ENCODE peak calls at places on chromosomes 3 and 15, in four cellular contexts. One of them, this sample, is unnamed.

GRCh38 chr3:149288655-149289054 is 44.8 kb downstream of the TM4SF18 start:
- DNase-seq in ovary: no peak
- DNase-seq in colonic mucosa: no peak
- DNase-seq in stimulated activated CD4-positive, alpha-beta T cell treated with anti-CD3 and anti-CD28 coated beads, Interleukin-12 subunit alpha, Interleukin-12 subunit beta, amount 100 ng/mL, for 4 hours: no peak
- DNase-seq in this sample: no peak

GRCh38 chr15:76401285-76401684 is 64.7 kb downstream of the ISL2 start:
- DNase-seq in ovary: no peak
- DNase-seq in colonic mucosa: no peak
- DNase-seq in stimulated activated CD4-positive, alpha-beta T cell treated with anti-CD3 and anti-CD28 coated beads, Interleukin-12 subunit alpha, Interleukin-12 subunit beta, amount 100 ng/mL, for 4 hours: no peak
- DNase-seq in this sample: no peak

GRCh38 chr15:90004252-90004651 is 3.1 kb downstream of the ZNF710 start:
- DNase-seq in ovary: peak
- DNase-seq in colonic mucosa: no peak
- DNase-seq in stimulated activated CD4-positive, alpha-beta T cell treated with anti-CD3 and anti-CD28 coated beads, Interleukin-12 subunit alpha, Interleukin-12 subunit beta, amount 100 ng/mL, for 4 hours: no peak
- DNase-seq in this sample: no peak

GRCh38 chr15:88012233-88012632 is 244.3 kb downstream of the NTRK3 start:
- DNase-seq in ovary: no peak
- DNase-seq in colonic mucosa: no peak
- DNase-seq in stimulated activated CD4-positive, alpha-beta T cell treated with anti-CD3 and anti-CD28 coated beads, Interleukin-12 subunit alpha, Interleukin-12 subunit beta, amount 100 ng/mL, for 4 hours: no peak
- DNase-seq in this sample: no peak

GRCh38 chr15:92164327-92165000 is 229.2 kb upstream of the ST8SIA2 start:
- DNase-seq in ovary: no peak
- DNase-seq in colonic mucosa: peak
- DNase-seq in stimulated activated CD4-positive, alpha-beta T cell treated with anti-CD3 and anti-CD28 coated beads, Interleukin-12 subunit alpha, Interleukin-12 subunit beta, amount 100 ng/mL, for 4 hours: no peak
- DNase-seq in this sample: no peak

GRCh38 chr15:70200511-70200991 is 102.8 kb upstream of the TLE3 start:
- DNase-seq in ovary: no peak
- DNase-seq in colonic mucosa: no peak
- DNase-seq in stimulated activated CD4-positive, alpha-beta T cell treated with anti-CD3 and anti-CD28 coated beads, Interleukin-12 subunit alpha, Interleukin-12 subunit beta, amount 100 ng/mL, for 4 hours: no peak
- DNase-seq in this sample: no peak

GRCh38 chr3:146139586-146140110 is 21.3 kb downstream of the PLOD2 start:
- DNase-seq in ovary: no peak
- DNase-seq in colonic mucosa: no peak
- DNase-seq in stimulated activated CD4-positive, alpha-beta T cell treated with anti-CD3 and anti-CD28 coated beads, Interleukin-12 subunit alpha, Interleukin-12 subunit beta, amount 100 ng/mL, for 4 hours: no peak
- DNase-seq in this sample: no peak

GRCh38 chr3:100159564-100160153 is 45.4 kb upstream of the FILIP1L start:
- DNase-seq in ovary: no peak
- DNase-seq in colonic mucosa: no peak
- DNase-seq in stimulated activated CD4-positive, alpha-beta T cell treated with anti-CD3 and anti-CD28 coated beads, Interleukin-12 subunit alpha, Interleukin-12 subunit beta, amount 100 ng/mL, for 4 hours: no peak
- DNase-seq in this sample: no peak

GRCh38 chr3:14476583-14477265 is 63.4 kb downstream of the GRIP2 start:
- DNase-seq in ovary: no peak
- DNase-seq in colonic mucosa: no peak
- DNase-seq in stimulated activated CD4-positive, alpha-beta T cell treated with anti-CD3 and anti-CD28 coated beads, Interleukin-12 subunit alpha, Interleukin-12 subunit beta, amount 100 ng/mL, for 4 hours: no peak
- DNase-seq in this sample: no peak

GRCh38 chr3:185313693-185314246 is 49.2 kb upstream of the MAP3K13 start:
- DNase-seq in ovary: no peak
- DNase-seq in colonic mucosa: no peak
- DNase-seq in stimulated activated CD4-positive, alpha-beta T cell treated with anti-CD3 and anti-CD28 coated beads, Interleukin-12 subunit alpha, Interleukin-12 subunit beta, amount 100 ng/mL, for 4 hours: no peak
- DNase-seq in this sample: no peak

GRCh38 chr15:44298878-44299277 is 10.4 kb downstream of the GOLM2 start:
- DNase-seq in ovary: no peak
- DNase-seq in colonic mucosa: no peak
- DNase-seq in stimulated activated CD4-positive, alpha-beta T cell treated with anti-CD3 and anti-CD28 coated beads, Interleukin-12 subunit alpha, Interleukin-12 subunit beta, amount 100 ng/mL, for 4 hours: no peak
- DNase-seq in this sample: no peak

GRCh38 chr3:24680214-24680967 is 185.7 kb upstream of the THRB start:
- DNase-seq in ovary: peak
- DNase-seq in colonic mucosa: peak
- DNase-seq in stimulated activated CD4-positive, alpha-beta T cell treated with anti-CD3 and anti-CD28 coated beads, Interleukin-12 subunit alpha, Interleukin-12 subunit beta, amount 100 ng/mL, for 4 hours: peak
- DNase-seq in this sample: no peak

GRCh38 chr15:50247819-50248650 is 17.5 kb downstream of the HDC start:
- DNase-seq in ovary: no peak
- DNase-seq in colonic mucosa: no peak
- DNase-seq in stimulated activated CD4-positive, alpha-beta T cell treated with anti-CD3 and anti-CD28 coated beads, Interleukin-12 subunit alpha, Interleukin-12 subunit beta, amount 100 ng/mL, for 4 hours: peak
- DNase-seq in this sample: no peak

GRCh38 chr15:49423906-49424520 is 971 bp downstream of the FGF7 start:
- DNase-seq in ovary: no peak
- DNase-seq in colonic mucosa: no peak
- DNase-seq in stimulated activated CD4-positive, alpha-beta T cell treated with anti-CD3 and anti-CD28 coated beads, Interleukin-12 subunit alpha, Interleukin-12 subunit beta, amount 100 ng/mL, for 4 hours: no peak
- DNase-seq in this sample: no peak

GRCh38 chr15:45268135-45268534 is 16.1 kb downstream of the SLC28A2 start:
- DNase-seq in ovary: no peak
- DNase-seq in colonic mucosa: peak
- DNase-seq in stimulated activated CD4-positive, alpha-beta T cell treated with anti-CD3 and anti-CD28 coated beads, Interleukin-12 subunit alpha, Interleukin-12 subunit beta, amount 100 ng/mL, for 4 hours: no peak
- DNase-seq in this sample: no peak

GRCh38 chr15:40594429-40594836 is 384 bp downstream of the KNL1 start:
- DNase-seq in ovary: no peak
- DNase-seq in colonic mucosa: peak
- DNase-seq in stimulated activated CD4-positive, alpha-beta T cell treated with anti-CD3 and anti-CD28 coated beads, Interleukin-12 subunit alpha, Interleukin-12 subunit beta, amount 100 ng/mL, for 4 hours: no peak
- DNase-seq in this sample: peak

GRCh38 chr3:189270248-189270832 is 98.6 kb downstream of the TPRG1 start:
- DNase-seq in ovary: no peak
- DNase-seq in colonic mucosa: peak
- DNase-seq in stimulated activated CD4-positive, alpha-beta T cell treated with anti-CD3 and anti-CD28 coated beads, Interleukin-12 subunit alpha, Interleukin-12 subunit beta, amount 100 ng/mL, for 4 hours: peak
- DNase-seq in this sample: peak

GRCh38 chr3:11185564-11186317 is 31.4 kb downstream of the HRH1 start:
- DNase-seq in ovary: peak
- DNase-seq in colonic mucosa: peak
- DNase-seq in stimulated activated CD4-positive, alpha-beta T cell treated with anti-CD3 and anti-CD28 coated beads, Interleukin-12 subunit alpha, Interleukin-12 subunit beta, amount 100 ng/mL, for 4 hours: no peak
- DNase-seq in this sample: peak

GRCh38 chr3:111926266-111926676 is 52.6 kb upstream of the ABHD10 start:
- DNase-seq in ovary: no peak
- DNase-seq in colonic mucosa: no peak
- DNase-seq in stimulated activated CD4-positive, alpha-beta T cell treated with anti-CD3 and anti-CD28 coated beads, Interleukin-12 subunit alpha, Interleukin-12 subunit beta, amount 100 ng/mL, for 4 hours: no peak
- DNase-seq in this sample: no peak

GRCh38 chr15:51864408-51865056 is 35.1 kb downstream of the TMOD3 start:
- DNase-seq in ovary: no peak
- DNase-seq in colonic mucosa: no peak
- DNase-seq in stimulated activated CD4-positive, alpha-beta T cell treated with anti-CD3 and anti-CD28 coated beads, Interleukin-12 subunit alpha, Interleukin-12 subunit beta, amount 100 ng/mL, for 4 hours: no peak
- DNase-seq in this sample: no peak

GRCh38 chr15:85531083-85531482 is 150.7 kb downstream of the AKAP13 start:
- DNase-seq in ovary: no peak
- DNase-seq in colonic mucosa: no peak
- DNase-seq in stimulated activated CD4-positive, alpha-beta T cell treated with anti-CD3 and anti-CD28 coated beads, Interleukin-12 subunit alpha, Interleukin-12 subunit beta, amount 100 ng/mL, for 4 hours: no peak
- DNase-seq in this sample: no peak

GRCh38 chr3:112640864-112641751 is at the start of gene CCDC80:
- DNase-seq in ovary: peak
- DNase-seq in colonic mucosa: no peak
- DNase-seq in stimulated activated CD4-positive, alpha-beta T cell treated with anti-CD3 and anti-CD28 coated beads, Interleukin-12 subunit alpha, Interleukin-12 subunit beta, amount 100 ng/mL, for 4 hours: no peak
- DNase-seq in this sample: no peak

GRCh38 chr15:53230473-53230872 is 440.3 kb upstream of the ONECUT1 start:
- DNase-seq in ovary: no peak
- DNase-seq in colonic mucosa: no peak
- DNase-seq in stimulated activated CD4-positive, alpha-beta T cell treated with anti-CD3 and anti-CD28 coated beads, Interleukin-12 subunit alpha, Interleukin-12 subunit beta, amount 100 ng/mL, for 4 hours: no peak
- DNase-seq in this sample: no peak

GRCh38 chr3:170511371-170511770 is 74.5 kb downstream of the SLC7A14 start:
- DNase-seq in ovary: no peak
- DNase-seq in colonic mucosa: no peak
- DNase-seq in stimulated activated CD4-positive, alpha-beta T cell treated with anti-CD3 and anti-CD28 coated beads, Interleukin-12 subunit alpha, Interleukin-12 subunit beta, amount 100 ng/mL, for 4 hours: no peak
- DNase-seq in this sample: no peak

GRCh38 chr3:195033531-195034091 is 237.3 kb downstream of the XXYLT1 start:
- DNase-seq in ovary: no peak
- DNase-seq in colonic mucosa: peak
- DNase-seq in stimulated activated CD4-positive, alpha-beta T cell treated with anti-CD3 and anti-CD28 coated beads, Interleukin-12 subunit alpha, Interleukin-12 subunit beta, amount 100 ng/mL, for 4 hours: no peak
- DNase-seq in this sample: no peak

GRCh38 chr3:13884851-13885703 is 5.2 kb upstream of the WNT7A start:
- DNase-seq in ovary: no peak
- DNase-seq in colonic mucosa: peak
- DNase-seq in stimulated activated CD4-positive, alpha-beta T cell treated with anti-CD3 and anti-CD28 coated beads, Interleukin-12 subunit alpha, Interleukin-12 subunit beta, amount 100 ng/mL, for 4 hours: peak
- DNase-seq in this sample: no peak

GRCh38 chr15:101436526-101436925 is 53.0 kb downstream of the PCSK6 start:
- DNase-seq in ovary: no peak
- DNase-seq in colonic mucosa: no peak
- DNase-seq in stimulated activated CD4-positive, alpha-beta T cell treated with anti-CD3 and anti-CD28 coated beads, Interleukin-12 subunit alpha, Interleukin-12 subunit beta, amount 100 ng/mL, for 4 hours: no peak
- DNase-seq in this sample: no peak

GRCh38 chr3:151315136-151315535 is 1.5 kb downstream of the GPR87 start:
- DNase-seq in ovary: no peak
- DNase-seq in colonic mucosa: no peak
- DNase-seq in stimulated activated CD4-positive, alpha-beta T cell treated with anti-CD3 and anti-CD28 coated beads, Interleukin-12 subunit alpha, Interleukin-12 subunit beta, amount 100 ng/mL, for 4 hours: no peak
- DNase-seq in this sample: no peak

GRCh38 chr3:57661404-57661803 is 31.5 kb downstream of the DENND6A start:
- DNase-seq in ovary: no peak
- DNase-seq in colonic mucosa: no peak
- DNase-seq in stimulated activated CD4-positive, alpha-beta T cell treated with anti-CD3 and anti-CD28 coated beads, Interleukin-12 subunit alpha, Interleukin-12 subunit beta, amount 100 ng/mL, for 4 hours: no peak
- DNase-seq in this sample: no peak

GRCh38 chr3:114857281-114857680 is 289.8 kb downstream of the ZBTB20 start:
- DNase-seq in ovary: no peak
- DNase-seq in colonic mucosa: no peak
- DNase-seq in stimulated activated CD4-positive, alpha-beta T cell treated with anti-CD3 and anti-CD28 coated beads, Interleukin-12 subunit alpha, Interleukin-12 subunit beta, amount 100 ng/mL, for 4 hours: no peak
- DNase-seq in this sample: no peak

GRCh38 chr15:68743256-68743655 is 77.4 kb downstream of the ANP32A start:
- DNase-seq in ovary: no peak
- DNase-seq in colonic mucosa: no peak
- DNase-seq in stimulated activated CD4-positive, alpha-beta T cell treated with anti-CD3 and anti-CD28 coated beads, Interleukin-12 subunit alpha, Interleukin-12 subunit beta, amount 100 ng/mL, for 4 hours: no peak
- DNase-seq in this sample: no peak

GRCh38 chr3:43769097-43769470 is 78.3 kb downstream of the ABHD5 start:
- DNase-seq in ovary: no peak
- DNase-seq in colonic mucosa: no peak
- DNase-seq in stimulated activated CD4-positive, alpha-beta T cell treated with anti-CD3 and anti-CD28 coated beads, Interleukin-12 subunit alpha, Interleukin-12 subunit beta, amount 100 ng/mL, for 4 hours: no peak
- DNase-seq in this sample: no peak

GRCh38 chr3:24843955-24844354 is 349.3 kb upstream of the THRB start:
- DNase-seq in ovary: no peak
- DNase-seq in colonic mucosa: no peak
- DNase-seq in stimulated activated CD4-positive, alpha-beta T cell treated with anti-CD3 and anti-CD28 coated beads, Interleukin-12 subunit alpha, Interleukin-12 subunit beta, amount 100 ng/mL, for 4 hours: no peak
- DNase-seq in this sample: no peak

GRCh38 chr3:12120374-12121140 is 38.2 kb downstream of the TIMP4 start:
- DNase-seq in ovary: no peak
- DNase-seq in colonic mucosa: no peak
- DNase-seq in stimulated activated CD4-positive, alpha-beta T cell treated with anti-CD3 and anti-CD28 coated beads, Interleukin-12 subunit alpha, Interleukin-12 subunit beta, amount 100 ng/mL, for 4 hours: no peak
- DNase-seq in this sample: no peak

GRCh38 chr3:126051741-126052140 is 32.2 kb downstream of the SLC41A3 start:
- DNase-seq in ovary: no peak
- DNase-seq in colonic mucosa: no peak
- DNase-seq in stimulated activated CD4-positive, alpha-beta T cell treated with anti-CD3 and anti-CD28 coated beads, Interleukin-12 subunit alpha, Interleukin-12 subunit beta, amount 100 ng/mL, for 4 hours: no peak
- DNase-seq in this sample: no peak

GRCh38 chr15:98154863-98155262 is 194.4 kb downstream of the ARRDC4 start:
- DNase-seq in ovary: no peak
- DNase-seq in colonic mucosa: no peak
- DNase-seq in stimulated activated CD4-positive, alpha-beta T cell treated with anti-CD3 and anti-CD28 coated beads, Interleukin-12 subunit alpha, Interleukin-12 subunit beta, amount 100 ng/mL, for 4 hours: no peak
- DNase-seq in this sample: peak

GRCh38 chr15:68330911-68331310 is 53.4 kb downstream of the FEM1B start:
- DNase-seq in ovary: no peak
- DNase-seq in colonic mucosa: no peak
- DNase-seq in stimulated activated CD4-positive, alpha-beta T cell treated with anti-CD3 and anti-CD28 coated beads, Interleukin-12 subunit alpha, Interleukin-12 subunit beta, amount 100 ng/mL, for 4 hours: no peak
- DNase-seq in this sample: no peak

GRCh38 chr3:139533781-139534443 is 5.6 kb downstream of the RBP1 start:
- DNase-seq in ovary: peak
- DNase-seq in colonic mucosa: no peak
- DNase-seq in stimulated activated CD4-positive, alpha-beta T cell treated with anti-CD3 and anti-CD28 coated beads, Interleukin-12 subunit alpha, Interleukin-12 subunit beta, amount 100 ng/mL, for 4 hours: no peak
- DNase-seq in this sample: peak

GRCh38 chr3:157129782-157130137 is 30.2 kb downstream of the CCNL1 start:
- DNase-seq in ovary: no peak
- DNase-seq in colonic mucosa: peak
- DNase-seq in stimulated activated CD4-positive, alpha-beta T cell treated with anti-CD3 and anti-CD28 coated beads, Interleukin-12 subunit alpha, Interleukin-12 subunit beta, amount 100 ng/mL, for 4 hours: no peak
- DNase-seq in this sample: no peak